ENCODE peak calls at places on chromosomes 11 and 22, in ten cellular contexts. One of them, this sample, is unnamed.

GRCh38 chr11:133560467-133560866 is 28.2 kb upstream of the OPCML start:
- DNase-seq in stomach: no peak
- DNase-seq in uterus: no peak
- DNase-seq in HFF-Myc: no peak
- DNase-seq in fibroblast of mammary gland: no peak
- DNase-seq in foreskin fibroblast: no peak
- DNase-seq in MM.1S: no peak
- DNase-seq in ovary: no peak
- DNase-seq in GM23338: no peak
- DNase-seq in heart left ventricle: no peak
- DNase-seq in this sample: no peak

GRCh38 chr22:31128156-31128555 is 5.4 kb downstream of the INPP5J start:
- DNase-seq in ovary: no peak
- DNase-seq in stomach: no peak
- DNase-seq in GM23338: no peak
- DNase-seq in heart left ventricle: no peak
- DNase-seq in MM.1S: no peak
- DNase-seq in foreskin fibroblast: no peak
- DNase-seq in HFF-Myc: no peak
- DNase-seq in fibroblast of mammary gland: no peak
- DNase-seq in uterus: no peak
- DNase-seq in this sample: peak; percentile 16

GRCh38 chr11:57751676-57752253 is at the start of gene BTBD18:
- DNase-seq in ovary: no peak
- DNase-seq in GM23338: peak; percentile 89
- DNase-seq in MM.1S: no peak
- DNase-seq in stomach: peak; percentile 56
- DNase-seq in foreskin fibroblast: no peak
- DNase-seq in uterus: no peak
- DNase-seq in fibroblast of mammary gland: peak; percentile 60
- DNase-seq in HFF-Myc: no peak
- DNase-seq in heart left ventricle: peak; percentile 45
- DNase-seq in this sample: peak; percentile 67

GRCh38 chr22:41862160-41862529 is 29.2 kb downstream of the SREBF2 start:
- DNase-seq in HFF-Myc: no peak
- DNase-seq in GM23338: no peak
- DNase-seq in stomach: no peak
- DNase-seq in heart left ventricle: no peak
- DNase-seq in MM.1S: no peak
- DNase-seq in fibroblast of mammary gland: peak; percentile 30
- DNase-seq in uterus: no peak
- DNase-seq in ovary: no peak
- DNase-seq in foreskin fibroblast: peak; percentile 36
- DNase-seq in this sample: no peak

GRCh38 chr11:121907379-121907778 is 208.6 kb downstream of the BLID start:
- DNase-seq in HFF-Myc: no peak
- DNase-seq in uterus: no peak
- DNase-seq in stomach: no peak
- DNase-seq in MM.1S: no peak
- DNase-seq in ovary: no peak
- DNase-seq in fibroblast of mammary gland: no peak
- DNase-seq in GM23338: no peak
- DNase-seq in heart left ventricle: no peak
- DNase-seq in foreskin fibroblast: no peak
- DNase-seq in this sample: no peak

GRCh38 chr11:46210133-46210636 is 67.3 kb upstream of the CREB3L1 start:
- DNase-seq in foreskin fibroblast: peak; percentile 71
- DNase-seq in heart left ventricle: no peak
- DNase-seq in MM.1S: peak; percentile 77
- DNase-seq in uterus: no peak
- DNase-seq in stomach: no peak
- DNase-seq in GM23338: no peak
- DNase-seq in fibroblast of mammary gland: peak; percentile 87
- DNase-seq in ovary: no peak
- DNase-seq in HFF-Myc: peak; percentile 16
- DNase-seq in this sample: no peak

GRCh38 chr11:72015511-72016061 is 16.9 kb downstream of the IL18BP start:
- DNase-seq in ovary: no peak
- DNase-seq in uterus: no peak
- DNase-seq in HFF-Myc: no peak
- DNase-seq in foreskin fibroblast: no peak
- DNase-seq in heart left ventricle: no peak
- DNase-seq in stomach: no peak
- DNase-seq in MM.1S: no peak
- DNase-seq in fibroblast of mammary gland: peak; percentile 35
- DNase-seq in GM23338: peak; percentile 50
- DNase-seq in this sample: no peak

GRCh38 chr11:123239371-123240150 is 44.5 kb upstream of the CLMP start:
- DNase-seq in HFF-Myc: no peak
- DNase-seq in MM.1S: no peak
- DNase-seq in GM23338: no peak
- DNase-seq in stomach: no peak
- DNase-seq in heart left ventricle: no peak
- DNase-seq in fibroblast of mammary gland: peak; percentile 65
- DNase-seq in ovary: no peak
- DNase-seq in uterus: no peak
- DNase-seq in foreskin fibroblast: no peak
- DNase-seq in this sample: no peak

GRCh38 chr11:112163875-112164521 is at the start of gene IL18:
- DNase-seq in fibroblast of mammary gland: no peak
- DNase-seq in HFF-Myc: no peak
- DNase-seq in uterus: no peak
- DNase-seq in stomach: peak; percentile 67
- DNase-seq in MM.1S: no peak
- DNase-seq in heart left ventricle: peak; percentile 45
- DNase-seq in ovary: no peak
- DNase-seq in foreskin fibroblast: no peak
- DNase-seq in GM23338: peak; percentile 69
- DNase-seq in this sample: peak; percentile 84

GRCh38 chr11:11391796-11392195 is 38.7 kb upstream of the CSNK2A3 start:
- DNase-seq in uterus: peak; percentile 47
- DNase-seq in heart left ventricle: no peak
- DNase-seq in MM.1S: no peak
- DNase-seq in ovary: no peak
- DNase-seq in fibroblast of mammary gland: peak; percentile 94
- DNase-seq in GM23338: no peak
- DNase-seq in stomach: no peak
- DNase-seq in foreskin fibroblast: peak; percentile 81
- DNase-seq in HFF-Myc: peak; percentile 54
- DNase-seq in this sample: peak; percentile 68

GRCh38 chr11:1564535-1565172 is 7.4 kb downstream of the DUSP8 start:
- DNase-seq in stomach: no peak
- DNase-seq in foreskin fibroblast: peak; percentile 71
- DNase-seq in heart left ventricle: peak; percentile 85
- DNase-seq in MM.1S: peak; percentile 20
- DNase-seq in ovary: no peak
- DNase-seq in uterus: peak; percentile 85
- DNase-seq in GM23338: peak; percentile 84
- DNase-seq in HFF-Myc: peak; percentile 67
- DNase-seq in fibroblast of mammary gland: peak; percentile 80
- DNase-seq in this sample: peak; percentile 77

GRCh38 chr22:44622147-44622427 is 79.9 kb upstream of the PRR5 start:
- DNase-seq in GM23338: no peak
- DNase-seq in uterus: no peak
- DNase-seq in heart left ventricle: no peak
- DNase-seq in foreskin fibroblast: no peak
- DNase-seq in HFF-Myc: no peak
- DNase-seq in ovary: no peak
- DNase-seq in stomach: no peak
- DNase-seq in fibroblast of mammary gland: no peak
- DNase-seq in MM.1S: peak; percentile 12
- DNase-seq in this sample: no peak

GRCh38 chr11:61959678-61960077 is 7.8 kb downstream of the FTH1 start:
- DNase-seq in ovary: peak; percentile 13
- DNase-seq in fibroblast of mammary gland: no peak
- DNase-seq in heart left ventricle: no peak
- DNase-seq in foreskin fibroblast: no peak
- DNase-seq in MM.1S: no peak
- DNase-seq in stomach: no peak
- DNase-seq in HFF-Myc: no peak
- DNase-seq in uterus: no peak
- DNase-seq in GM23338: no peak
- DNase-seq in this sample: peak; percentile 28

GRCh38 chr11:109864161-109864661 is 229.0 kb upstream of the ZC3H12C start:
- DNase-seq in foreskin fibroblast: no peak
- DNase-seq in GM23338: no peak
- DNase-seq in heart left ventricle: no peak
- DNase-seq in fibroblast of mammary gland: no peak
- DNase-seq in MM.1S: no peak
- DNase-seq in ovary: no peak
- DNase-seq in HFF-Myc: no peak
- DNase-seq in stomach: no peak
- DNase-seq in uterus: no peak
- DNase-seq in this sample: no peak

GRCh38 chr11:65148657-65149056 is 14.3 kb upstream of the SYVN1 start:
- DNase-seq in foreskin fibroblast: no peak
- DNase-seq in heart left ventricle: no peak
- DNase-seq in uterus: no peak
- DNase-seq in GM23338: no peak
- DNase-seq in ovary: no peak
- DNase-seq in HFF-Myc: no peak
- DNase-seq in fibroblast of mammary gland: no peak
- DNase-seq in MM.1S: no peak
- DNase-seq in stomach: no peak
- DNase-seq in this sample: no peak

GRCh38 chr22:44272330-44272729 is 40.4 kb downstream of the SHISAL1 start:
- DNase-seq in MM.1S: no peak
- DNase-seq in ovary: no peak
- DNase-seq in fibroblast of mammary gland: no peak
- DNase-seq in stomach: no peak
- DNase-seq in heart left ventricle: no peak
- DNase-seq in foreskin fibroblast: no peak
- DNase-seq in uterus: no peak
- DNase-seq in HFF-Myc: no peak
- DNase-seq in GM23338: no peak
- DNase-seq in this sample: no peak

GRCh38 chr11:130718118-130718517 is 198.2 kb downstream of the SNX19 start:
- DNase-seq in uterus: no peak
- DNase-seq in HFF-Myc: no peak
- DNase-seq in foreskin fibroblast: no peak
- DNase-seq in stomach: no peak
- DNase-seq in fibroblast of mammary gland: no peak
- DNase-seq in MM.1S: no peak
- DNase-seq in GM23338: no peak
- DNase-seq in ovary: no peak
- DNase-seq in heart left ventricle: peak; percentile 64
- DNase-seq in this sample: no peak

GRCh38 chr11:72643547-72643946 is 30.7 kb downstream of the PDE2A start:
- DNase-seq in GM23338: no peak
- DNase-seq in HFF-Myc: no peak
- DNase-seq in MM.1S: no peak
- DNase-seq in ovary: no peak
- DNase-seq in foreskin fibroblast: peak; percentile 20
- DNase-seq in heart left ventricle: no peak
- DNase-seq in fibroblast of mammary gland: peak; percentile 54
- DNase-seq in uterus: no peak
- DNase-seq in stomach: no peak
- DNase-seq in this sample: no peak

GRCh38 chr22:19880786-19881569 is 26.3 kb upstream of the GNB1L start:
- DNase-seq in foreskin fibroblast: peak; percentile 97
- DNase-seq in uterus: peak; percentile 51
- DNase-seq in MM.1S: no peak
- DNase-seq in GM23338: peak; percentile 99
- DNase-seq in HFF-Myc: peak; percentile 91
- DNase-seq in stomach: no peak
- DNase-seq in fibroblast of mammary gland: peak; percentile 81
- DNase-seq in ovary: peak; percentile 6
- DNase-seq in heart left ventricle: peak; percentile 66
- DNase-seq in this sample: no peak

GRCh38 chr22:39601180-39601535 is 30.6 kb downstream of the CACNA1I start:
- DNase-seq in GM23338: no peak
- DNase-seq in fibroblast of mammary gland: no peak
- DNase-seq in MM.1S: no peak
- DNase-seq in stomach: no peak
- DNase-seq in foreskin fibroblast: no peak
- DNase-seq in heart left ventricle: no peak
- DNase-seq in HFF-Myc: no peak
- DNase-seq in uterus: no peak
- DNase-seq in ovary: no peak
- DNase-seq in this sample: no peak

GRCh38 chr11:74784234-74784633 is 35.6 kb downstream of the RNF169 start:
- DNase-seq in uterus: no peak
- DNase-seq in stomach: no peak
- DNase-seq in ovary: no peak
- DNase-seq in GM23338: no peak
- DNase-seq in HFF-Myc: no peak
- DNase-seq in foreskin fibroblast: no peak
- DNase-seq in heart left ventricle: no peak
- DNase-seq in MM.1S: no peak
- DNase-seq in fibroblast of mammary gland: no peak
- DNase-seq in this sample: no peak

GRCh38 chr11:68009391-68010000 is 631 bp upstream of the ALDH3B1 start:
- DNase-seq in HFF-Myc: no peak
- DNase-seq in GM23338: peak; percentile 35
- DNase-seq in stomach: no peak
- DNase-seq in heart left ventricle: no peak
- DNase-seq in fibroblast of mammary gland: peak; percentile 59
- DNase-seq in MM.1S: peak; percentile 60
- DNase-seq in uterus: no peak
- DNase-seq in ovary: no peak
- DNase-seq in foreskin fibroblast: no peak
- DNase-seq in this sample: no peak
- TF ChIP-seq CTCF in HFF-Myc: peak; percentile 22
- TF ChIP-seq CTCF in GM23338: peak; percentile 23
- TF ChIP-seq CTCF in stomach: no peak
- TF ChIP-seq CTCF in heart left ventricle: no peak
- TF ChIP-seq CTCF in fibroblast of mammary gland: peak; percentile 39
- TF ChIP-seq CTCF in MM.1S: peak; percentile 39
- TF ChIP-seq CTCF in uterus: no peak
- TF ChIP-seq CTCF in ovary: no peak
- TF ChIP-seq CTCF in foreskin fibroblast: peak; percentile 16
- TF ChIP-seq CTCF in this sample: no peak

GRCh38 chr11:113994077-113994954 is 19.4 kb downstream of the HTR3A start:
- DNase-seq in HFF-Myc: no peak
- DNase-seq in uterus: no peak
- DNase-seq in foreskin fibroblast: no peak
- DNase-seq in stomach: peak; percentile 36
- DNase-seq in GM23338: peak; percentile 74
- DNase-seq in heart left ventricle: no peak
- DNase-seq in ovary: no peak
- DNase-seq in fibroblast of mammary gland: no peak
- DNase-seq in MM.1S: no peak
- DNase-seq in this sample: peak; percentile 35
- H3K4me3 ChIP-seq in HFF-Myc: no peak overlapping the region
- H3K4me3 ChIP-seq in uterus: no peak overlapping the region
- H3K4me3 ChIP-seq in foreskin fibroblast: no peak overlapping the region
- H3K4me3 ChIP-seq in stomach: no peak overlapping the region
- H3K4me3 ChIP-seq in GM23338: no peak overlapping the region
- H3K4me3 ChIP-seq in heart left ventricle: no peak overlapping the region
- H3K4me3 ChIP-seq in ovary: no peak overlapping the region
- H3K4me3 ChIP-seq in fibroblast of mammary gland: no peak overlapping the region
- H3K4me3 ChIP-seq in MM.1S: no peak overlapping the region
- H3K4me3 ChIP-seq in this sample: no peak overlapping the region

GRCh38 chr11:8765294-8765693 is 82.7 kb downstream of the RPL27A start:
- DNase-seq in ovary: no peak
- DNase-seq in foreskin fibroblast: peak; percentile 51
- DNase-seq in stomach: no peak
- DNase-seq in fibroblast of mammary gland: peak; percentile 57
- DNase-seq in MM.1S: no peak
- DNase-seq in GM23338: no peak
- DNase-seq in heart left ventricle: no peak
- DNase-seq in uterus: peak; percentile 5
- DNase-seq in HFF-Myc: no peak
- DNase-seq in this sample: no peak
- TF ChIP-seq CTCF in ovary: no peak
- TF ChIP-seq CTCF in foreskin fibroblast: no peak
- TF ChIP-seq CTCF in stomach: no peak
- TF ChIP-seq CTCF in fibroblast of mammary gland: no peak
- TF ChIP-seq CTCF in MM.1S: no peak
- TF ChIP-seq CTCF in GM23338: no peak
- TF ChIP-seq CTCF in heart left ventricle: no peak
- TF ChIP-seq CTCF in uterus: no peak
- TF ChIP-seq CTCF in HFF-Myc: no peak
- TF ChIP-seq CTCF in this sample: no peak

GRCh38 chr11:113521737-113522517 is 46.7 kb upstream of the DRD2 start:
- DNase-seq in MM.1S: no peak
- DNase-seq in HFF-Myc: no peak
- DNase-seq in GM23338: no peak
- DNase-seq in ovary: no peak
- DNase-seq in stomach: no peak
- DNase-seq in uterus: no peak
- DNase-seq in fibroblast of mammary gland: no peak
- DNase-seq in foreskin fibroblast: no peak
- DNase-seq in heart left ventricle: no peak
- DNase-seq in this sample: no peak
- H3K4me3 ChIP-seq in MM.1S: no peak overlapping the region
- H3K4me3 ChIP-seq in HFF-Myc: no peak overlapping the region
- H3K4me3 ChIP-seq in GM23338: no peak overlapping the region
- H3K4me3 ChIP-seq in ovary: no peak overlapping the region
- H3K4me3 ChIP-seq in stomach: no peak overlapping the region
- H3K4me3 ChIP-seq in uterus: no peak overlapping the region
- H3K4me3 ChIP-seq in fibroblast of mammary gland: no peak overlapping the region
- H3K4me3 ChIP-seq in foreskin fibroblast: no peak overlapping the region
- H3K4me3 ChIP-seq in heart left ventricle: no peak overlapping the region
- H3K4me3 ChIP-seq in this sample: no peak overlapping the region